ENCODE peak calls at places on chromosomes 12 and 14, in ten cellular contexts. One of them, this sample, is unnamed.

GRCh38 chr14:24273422-24273998 is 2.1 kb upstream of the RABGGTA start:
- DNase-seq in left cardiac atrium: no peak
- DNase-seq in nephron progenitor cell: no peak
- DNase-seq in EL: no peak
- DNase-seq in activated CD4-positive, alpha-beta T cell treated with anti-CD3 and anti-CD28 coated beads, Interleukin-2, amount 50 U/mL, for 24 hours: no peak
- DNase-seq in activated CD8-positive, alpha-beta memory T cell treated with anti-CD3 and anti-CD28 coated beads, Interleukin-2, amount 10 ng/mL, durations not matched to agents 7 days and 5 days: no peak
- DNase-seq in psoas muscle: peak
- DNase-seq in CD8-positive, alpha-beta T cell: no peak
- DNase-seq in Caco-2: no peak
- DNase-seq in sigmoid colon: no peak
- DNase-seq in this sample: no peak

GRCh38 chr14:68612049-68612448 is 180.8 kb downstream of the ZFP36L1 start:
- DNase-seq in left cardiac atrium: no peak
- DNase-seq in Caco-2: no peak
- DNase-seq in activated CD8-positive, alpha-beta memory T cell treated with anti-CD3 and anti-CD28 coated beads, Interleukin-2, amount 10 ng/mL, durations not matched to agents 7 days and 5 days: no peak
- DNase-seq in activated CD4-positive, alpha-beta T cell treated with anti-CD3 and anti-CD28 coated beads, Interleukin-2, amount 50 U/mL, for 24 hours: no peak
- DNase-seq in sigmoid colon: no peak
- DNase-seq in psoas muscle: no peak
- DNase-seq in CD8-positive, alpha-beta T cell: no peak
- DNase-seq in nephron progenitor cell: no peak
- DNase-seq in EL: no peak
- DNase-seq in this sample: no peak

GRCh38 chr14:99716091-99716849 is 32.2 kb downstream of the CYP46A1 start:
- DNase-seq in CD8-positive, alpha-beta T cell: peak
- DNase-seq in activated CD8-positive, alpha-beta memory T cell treated with anti-CD3 and anti-CD28 coated beads, Interleukin-2, amount 10 ng/mL, durations not matched to agents 7 days and 5 days: no peak
- DNase-seq in sigmoid colon: no peak
- DNase-seq in left cardiac atrium: no peak
- DNase-seq in Caco-2: no peak
- DNase-seq in EL: no peak
- DNase-seq in psoas muscle: no peak
- DNase-seq in nephron progenitor cell: no peak
- DNase-seq in activated CD4-positive, alpha-beta T cell treated with anti-CD3 and anti-CD28 coated beads, Interleukin-2, amount 50 U/mL, for 24 hours: no peak
- DNase-seq in this sample: no peak

GRCh38 chr12:6963741-6964446 is 6.6 kb downstream of the PHB2 start:
- DNase-seq in sigmoid colon: peak
- DNase-seq in activated CD8-positive, alpha-beta memory T cell treated with anti-CD3 and anti-CD28 coated beads, Interleukin-2, amount 10 ng/mL, durations not matched to agents 7 days and 5 days: peak
- DNase-seq in nephron progenitor cell: no peak
- DNase-seq in activated CD4-positive, alpha-beta T cell treated with anti-CD3 and anti-CD28 coated beads, Interleukin-2, amount 50 U/mL, for 24 hours: no peak
- DNase-seq in EL: no peak
- DNase-seq in left cardiac atrium: peak
- DNase-seq in Caco-2: no peak
- DNase-seq in psoas muscle: no peak
- DNase-seq in CD8-positive, alpha-beta T cell: no peak
- DNase-seq in this sample: no peak

GRCh38 chr12:26966842-26967241 is 28.6 kb downstream of the FGFR1OP2 start:
- DNase-seq in nephron progenitor cell: no peak
- DNase-seq in CD8-positive, alpha-beta T cell: no peak
- DNase-seq in psoas muscle: no peak
- DNase-seq in activated CD8-positive, alpha-beta memory T cell treated with anti-CD3 and anti-CD28 coated beads, Interleukin-2, amount 10 ng/mL, durations not matched to agents 7 days and 5 days: no peak
- DNase-seq in Caco-2: no peak
- DNase-seq in sigmoid colon: no peak
- DNase-seq in activated CD4-positive, alpha-beta T cell treated with anti-CD3 and anti-CD28 coated beads, Interleukin-2, amount 50 U/mL, for 24 hours: no peak
- DNase-seq in left cardiac atrium: no peak
- DNase-seq in EL: no peak
- DNase-seq in this sample: no peak

GRCh38 chr12:123660328-123660727 is 10.6 kb upstream of the TCTN2 start:
- DNase-seq in EL: peak
- DNase-seq in psoas muscle: no peak
- DNase-seq in CD8-positive, alpha-beta T cell: no peak
- DNase-seq in activated CD8-positive, alpha-beta memory T cell treated with anti-CD3 and anti-CD28 coated beads, Interleukin-2, amount 10 ng/mL, durations not matched to agents 7 days and 5 days: no peak
- DNase-seq in Caco-2: no peak
- DNase-seq in activated CD4-positive, alpha-beta T cell treated with anti-CD3 and anti-CD28 coated beads, Interleukin-2, amount 50 U/mL, for 24 hours: no peak
- DNase-seq in left cardiac atrium: no peak
- DNase-seq in nephron progenitor cell: no peak
- DNase-seq in sigmoid colon: no peak
- DNase-seq in this sample: no peak

GRCh38 chr12:47376937-47377336 is 297.2 kb upstream of the AMIGO2 start:
- DNase-seq in Caco-2: no peak
- DNase-seq in CD8-positive, alpha-beta T cell: no peak
- DNase-seq in nephron progenitor cell: no peak
- DNase-seq in psoas muscle: no peak
- DNase-seq in EL: no peak
- DNase-seq in activated CD4-positive, alpha-beta T cell treated with anti-CD3 and anti-CD28 coated beads, Interleukin-2, amount 50 U/mL, for 24 hours: no peak
- DNase-seq in activated CD8-positive, alpha-beta memory T cell treated with anti-CD3 and anti-CD28 coated beads, Interleukin-2, amount 10 ng/mL, durations not matched to agents 7 days and 5 days: no peak
- DNase-seq in sigmoid colon: no peak
- DNase-seq in left cardiac atrium: no peak
- DNase-seq in this sample: no peak

GRCh38 chr14:69105326-69105725 is 47.6 kb downstream of the DCAF5 start:
- DNase-seq in left cardiac atrium: no peak
- DNase-seq in Caco-2: no peak
- DNase-seq in nephron progenitor cell: no peak
- DNase-seq in activated CD8-positive, alpha-beta memory T cell treated with anti-CD3 and anti-CD28 coated beads, Interleukin-2, amount 10 ng/mL, durations not matched to agents 7 days and 5 days: no peak
- DNase-seq in CD8-positive, alpha-beta T cell: no peak
- DNase-seq in sigmoid colon: no peak
- DNase-seq in EL: peak
- DNase-seq in activated CD4-positive, alpha-beta T cell treated with anti-CD3 and anti-CD28 coated beads, Interleukin-2, amount 50 U/mL, for 24 hours: no peak
- DNase-seq in psoas muscle: no peak
- DNase-seq in this sample: no peak

GRCh38 chr14:77561881-77562280 is 54.6 kb downstream of the SPTLC2 start:
- DNase-seq in nephron progenitor cell: no peak
- DNase-seq in EL: no peak
- DNase-seq in sigmoid colon: no peak
- DNase-seq in activated CD8-positive, alpha-beta memory T cell treated with anti-CD3 and anti-CD28 coated beads, Interleukin-2, amount 10 ng/mL, durations not matched to agents 7 days and 5 days: no peak
- DNase-seq in left cardiac atrium: no peak
- DNase-seq in psoas muscle: no peak
- DNase-seq in CD8-positive, alpha-beta T cell: no peak
- DNase-seq in activated CD4-positive, alpha-beta T cell treated with anti-CD3 and anti-CD28 coated beads, Interleukin-2, amount 50 U/mL, for 24 hours: no peak
- DNase-seq in Caco-2: no peak
- DNase-seq in this sample: no peak

GRCh38 chr12:19183121-19183838 is 53.7 kb downstream of the PLEKHA5 start:
- DNase-seq in sigmoid colon: no peak
- DNase-seq in activated CD4-positive, alpha-beta T cell treated with anti-CD3 and anti-CD28 coated beads, Interleukin-2, amount 50 U/mL, for 24 hours: no peak
- DNase-seq in EL: no peak
- DNase-seq in left cardiac atrium: no peak
- DNase-seq in psoas muscle: no peak
- DNase-seq in Caco-2: no peak
- DNase-seq in nephron progenitor cell: no peak
- DNase-seq in activated CD8-positive, alpha-beta memory T cell treated with anti-CD3 and anti-CD28 coated beads, Interleukin-2, amount 10 ng/mL, durations not matched to agents 7 days and 5 days: no peak
- DNase-seq in CD8-positive, alpha-beta T cell: no peak
- DNase-seq in this sample: no peak

GRCh38 chr12:21711376-21711775 is 53.7 kb upstream of the LDHB start:
- DNase-seq in psoas muscle: no peak
- DNase-seq in sigmoid colon: no peak
- DNase-seq in Caco-2: no peak
- DNase-seq in activated CD4-positive, alpha-beta T cell treated with anti-CD3 and anti-CD28 coated beads, Interleukin-2, amount 50 U/mL, for 24 hours: no peak
- DNase-seq in nephron progenitor cell: no peak
- DNase-seq in left cardiac atrium: no peak
- DNase-seq in CD8-positive, alpha-beta T cell: no peak
- DNase-seq in activated CD8-positive, alpha-beta memory T cell treated with anti-CD3 and anti-CD28 coated beads, Interleukin-2, amount 10 ng/mL, durations not matched to agents 7 days and 5 days: no peak
- DNase-seq in EL: no peak
- DNase-seq in this sample: no peak

GRCh38 chr14:69315302-69315701 is 55.3 kb downstream of the GALNT16 start:
- DNase-seq in activated CD4-positive, alpha-beta T cell treated with anti-CD3 and anti-CD28 coated beads, Interleukin-2, amount 50 U/mL, for 24 hours: no peak
- DNase-seq in left cardiac atrium: no peak
- DNase-seq in CD8-positive, alpha-beta T cell: no peak
- DNase-seq in sigmoid colon: peak
- DNase-seq in EL: no peak
- DNase-seq in Caco-2: no peak
- DNase-seq in psoas muscle: no peak
- DNase-seq in nephron progenitor cell: no peak
- DNase-seq in activated CD8-positive, alpha-beta memory T cell treated with anti-CD3 and anti-CD28 coated beads, Interleukin-2, amount 10 ng/mL, durations not matched to agents 7 days and 5 days: peak
- DNase-seq in this sample: peak

GRCh38 chr14:102516531-102517411 is 7.2 kb upstream of the ANKRD9 start:
- DNase-seq in activated CD8-positive, alpha-beta memory T cell treated with anti-CD3 and anti-CD28 coated beads, Interleukin-2, amount 10 ng/mL, durations not matched to agents 7 days and 5 days: peak
- DNase-seq in psoas muscle: peak
- DNase-seq in CD8-positive, alpha-beta T cell: peak
- DNase-seq in nephron progenitor cell: peak
- DNase-seq in left cardiac atrium: peak
- DNase-seq in sigmoid colon: peak
- DNase-seq in Caco-2: peak
- DNase-seq in EL: peak
- DNase-seq in activated CD4-positive, alpha-beta T cell treated with anti-CD3 and anti-CD28 coated beads, Interleukin-2, amount 50 U/mL, for 24 hours: peak
- DNase-seq in this sample: no peak

GRCh38 chr14:56894591-56894991 is 84.3 kb upstream of the OTX2 start:
- DNase-seq in CD8-positive, alpha-beta T cell: no peak
- DNase-seq in sigmoid colon: no peak
- DNase-seq in psoas muscle: no peak
- DNase-seq in activated CD8-positive, alpha-beta memory T cell treated with anti-CD3 and anti-CD28 coated beads, Interleukin-2, amount 10 ng/mL, durations not matched to agents 7 days and 5 days: no peak
- DNase-seq in Caco-2: no peak
- DNase-seq in nephron progenitor cell: no peak
- DNase-seq in EL: no peak
- DNase-seq in left cardiac atrium: no peak
- DNase-seq in activated CD4-positive, alpha-beta T cell treated with anti-CD3 and anti-CD28 coated beads, Interleukin-2, amount 50 U/mL, for 24 hours: no peak
- DNase-seq in this sample: no peak

GRCh38 chr14:104680806-104681688 is 8.4 kb upstream of the INF2 start:
- DNase-seq in activated CD8-positive, alpha-beta memory T cell treated with anti-CD3 and anti-CD28 coated beads, Interleukin-2, amount 10 ng/mL, durations not matched to agents 7 days and 5 days: no peak
- DNase-seq in EL: peak
- DNase-seq in nephron progenitor cell: no peak
- DNase-seq in CD8-positive, alpha-beta T cell: no peak
- DNase-seq in left cardiac atrium: peak
- DNase-seq in psoas muscle: peak
- DNase-seq in sigmoid colon: peak
- DNase-seq in activated CD4-positive, alpha-beta T cell treated with anti-CD3 and anti-CD28 coated beads, Interleukin-2, amount 50 U/mL, for 24 hours: no peak
- DNase-seq in Caco-2: no peak
- DNase-seq in this sample: peak

GRCh38 chr12:131226345-131227265 is 272.9 kb downstream of the ADGRD1 start:
- DNase-seq in sigmoid colon: peak
- DNase-seq in left cardiac atrium: no peak
- DNase-seq in EL: no peak
- DNase-seq in CD8-positive, alpha-beta T cell: no peak
- DNase-seq in psoas muscle: no peak
- DNase-seq in Caco-2: no peak
- DNase-seq in activated CD4-positive, alpha-beta T cell treated with anti-CD3 and anti-CD28 coated beads, Interleukin-2, amount 50 U/mL, for 24 hours: no peak
- DNase-seq in activated CD8-positive, alpha-beta memory T cell treated with anti-CD3 and anti-CD28 coated beads, Interleukin-2, amount 10 ng/mL, durations not matched to agents 7 days and 5 days: no peak
- DNase-seq in nephron progenitor cell: no peak
- DNase-seq in this sample: no peak

GRCh38 chr12:54128466-54128865 is 60.3 kb downstream of the SMUG1 start:
- DNase-seq in Caco-2: no peak
- DNase-seq in nephron progenitor cell: no peak
- DNase-seq in CD8-positive, alpha-beta T cell: no peak
- DNase-seq in EL: no peak
- DNase-seq in sigmoid colon: no peak
- DNase-seq in activated CD8-positive, alpha-beta memory T cell treated with anti-CD3 and anti-CD28 coated beads, Interleukin-2, amount 10 ng/mL, durations not matched to agents 7 days and 5 days: no peak
- DNase-seq in psoas muscle: no peak
- DNase-seq in left cardiac atrium: no peak
- DNase-seq in activated CD4-positive, alpha-beta T cell treated with anti-CD3 and anti-CD28 coated beads, Interleukin-2, amount 50 U/mL, for 24 hours: no peak
- DNase-seq in this sample: no peak

GRCh38 chr12:31897791-31898503 is 61.3 kb upstream of the RESF1 start:
- DNase-seq in nephron progenitor cell: peak
- DNase-seq in Caco-2: no peak
- DNase-seq in CD8-positive, alpha-beta T cell: peak
- DNase-seq in EL: peak
- DNase-seq in activated CD4-positive, alpha-beta T cell treated with anti-CD3 and anti-CD28 coated beads, Interleukin-2, amount 50 U/mL, for 24 hours: no peak
- DNase-seq in activated CD8-positive, alpha-beta memory T cell treated with anti-CD3 and anti-CD28 coated beads, Interleukin-2, amount 10 ng/mL, durations not matched to agents 7 days and 5 days: peak
- DNase-seq in sigmoid colon: no peak
- DNase-seq in psoas muscle: no peak
- DNase-seq in left cardiac atrium: peak
- DNase-seq in this sample: peak

GRCh38 chr12:5197127-5197526 is 153.4 kb downstream of the KCNA5 start:
- DNase-seq in activated CD4-positive, alpha-beta T cell treated with anti-CD3 and anti-CD28 coated beads, Interleukin-2, amount 50 U/mL, for 24 hours: no peak
- DNase-seq in Caco-2: no peak
- DNase-seq in left cardiac atrium: no peak
- DNase-seq in activated CD8-positive, alpha-beta memory T cell treated with anti-CD3 and anti-CD28 coated beads, Interleukin-2, amount 10 ng/mL, durations not matched to agents 7 days and 5 days: no peak
- DNase-seq in sigmoid colon: no peak
- DNase-seq in psoas muscle: no peak
- DNase-seq in nephron progenitor cell: no peak
- DNase-seq in EL: peak
- DNase-seq in CD8-positive, alpha-beta T cell: no peak
- DNase-seq in this sample: no peak

GRCh38 chr12:81300454-81300853 is 222.6 kb downstream of the ACSS3 start:
- DNase-seq in activated CD8-positive, alpha-beta memory T cell treated with anti-CD3 and anti-CD28 coated beads, Interleukin-2, amount 10 ng/mL, durations not matched to agents 7 days and 5 days: no peak
- DNase-seq in nephron progenitor cell: no peak
- DNase-seq in psoas muscle: no peak
- DNase-seq in activated CD4-positive, alpha-beta T cell treated with anti-CD3 and anti-CD28 coated beads, Interleukin-2, amount 50 U/mL, for 24 hours: no peak
- DNase-seq in CD8-positive, alpha-beta T cell: no peak
- DNase-seq in EL: no peak
- DNase-seq in Caco-2: peak
- DNase-seq in sigmoid colon: no peak
- DNase-seq in left cardiac atrium: no peak
- DNase-seq in this sample: no peak